ENCODE peak calls at places on chromosomes 6 and 20, in seven cellular contexts. One of them, this sample, is unnamed.

GRCh38 chr6:11769816-11770545 is 8.6 kb downstream of the ADTRP start:
- DNase-seq in A549: no peak
- DNase-seq in K562: peak; percentile 45
- DNase-seq in endothelial cell of umbilical vein: no peak
- DNase-seq in HCT116: no peak
- DNase-seq in GM12878: no peak
- DNase-seq in HepG2: no peak
- DNase-seq in this sample: peak; percentile 38

GRCh38 chr20:44810391-44811149 is at the start of gene RIMS4:
- DNase-seq in A549: no peak
- DNase-seq in K562: no peak
- DNase-seq in endothelial cell of umbilical vein: no peak
- DNase-seq in HCT116: no peak
- DNase-seq in GM12878: no peak
- DNase-seq in HepG2: no peak
- DNase-seq in this sample: no peak

GRCh38 chr20:33291416-33291815 is 8.4 kb downstream of the BPIFB1 start:
- DNase-seq in A549: no peak
- DNase-seq in K562: no peak
- DNase-seq in endothelial cell of umbilical vein: no peak
- DNase-seq in HCT116: no peak
- DNase-seq in GM12878: no peak
- DNase-seq in HepG2: no peak
- DNase-seq in this sample: no peak

GRCh38 chr6:11298651-11299420 is 66.4 kb upstream of the NEDD9 start:
- DNase-seq in A549: peak; percentile 16
- DNase-seq in K562: no peak
- DNase-seq in endothelial cell of umbilical vein: peak; percentile 39
- DNase-seq in HCT116: no peak
- DNase-seq in GM12878: no peak
- DNase-seq in HepG2: peak; percentile 98
- DNase-seq in this sample: no peak

GRCh38 chr6:84967389-84967788 is 203.0 kb upstream of the TBX18 start:
- DNase-seq in A549: peak; percentile 65
- DNase-seq in K562: peak; percentile 65
- DNase-seq in endothelial cell of umbilical vein: peak; percentile 75
- DNase-seq in HCT116: peak; percentile 48
- DNase-seq in GM12878: no peak
- DNase-seq in HepG2: peak; percentile 52
- DNase-seq in this sample: peak; percentile 62

GRCh38 chr20:39518649-39519048 is 556.5 kb downstream of the DHX35 start:
- DNase-seq in A549: no peak
- DNase-seq in K562: no peak
- DNase-seq in endothelial cell of umbilical vein: no peak
- DNase-seq in HCT116: no peak
- DNase-seq in GM12878: no peak
- DNase-seq in HepG2: no peak
- DNase-seq in this sample: no peak

GRCh38 chr6:72286911-72287311 is 335.0 kb upstream of the KCNQ5 start:
- DNase-seq in A549: no peak
- DNase-seq in K562: no peak
- DNase-seq in endothelial cell of umbilical vein: peak; percentile 58
- DNase-seq in HCT116: no peak
- DNase-seq in GM12878: no peak
- DNase-seq in HepG2: no peak
- DNase-seq in this sample: no peak

GRCh38 chr6:1037430-1037829 is 274.5 kb upstream of the FOXQ1 start:
- DNase-seq in A549: no peak
- DNase-seq in K562: no peak
- DNase-seq in endothelial cell of umbilical vein: no peak
- DNase-seq in HCT116: no peak
- DNase-seq in GM12878: no peak
- DNase-seq in HepG2: no peak
- DNase-seq in this sample: no peak

GRCh38 chr6:121408321-121408720 is 27.1 kb upstream of the GJA1 start:
- DNase-seq in A549: no peak
- DNase-seq in K562: no peak
- DNase-seq in endothelial cell of umbilical vein: no peak
- DNase-seq in HCT116: no peak
- DNase-seq in GM12878: no peak
- DNase-seq in HepG2: no peak
- DNase-seq in this sample: no peak

GRCh38 chr20:11373391-11373790 is 544.3 kb upstream of the BTBD3 start:
- DNase-seq in A549: no peak
- DNase-seq in K562: no peak
- DNase-seq in endothelial cell of umbilical vein: no peak
- DNase-seq in HCT116: no peak
- DNase-seq in GM12878: no peak
- DNase-seq in HepG2: no peak
- DNase-seq in this sample: no peak

GRCh38 chr6:130537447-130537846 is 171.6 kb downstream of the TMEM200A start:
- DNase-seq in A549: no peak
- DNase-seq in K562: no peak
- DNase-seq in endothelial cell of umbilical vein: no peak
- DNase-seq in HCT116: no peak
- DNase-seq in GM12878: no peak
- DNase-seq in HepG2: no peak
- DNase-seq in this sample: no peak

GRCh38 chr6:10586302-10586701 is 65.2 kb downstream of the GCNT2 start:
- DNase-seq in A549: no peak
- DNase-seq in K562: no peak
- DNase-seq in endothelial cell of umbilical vein: no peak
- DNase-seq in HCT116: no peak
- DNase-seq in GM12878: no peak
- DNase-seq in HepG2: no peak
- DNase-seq in this sample: no peak

GRCh38 chr6:166989427-166990034 is 9.7 kb upstream of the CEP43 start:
- DNase-seq in A549: peak; percentile 23
- DNase-seq in K562: peak; percentile 45
- DNase-seq in endothelial cell of umbilical vein: peak; percentile 38
- DNase-seq in HCT116: no peak
- DNase-seq in GM12878: no peak
- DNase-seq in HepG2: peak; percentile 47
- DNase-seq in this sample: peak; percentile 54

GRCh38 chr20:33789109-33789857 is 21.9 kb upstream of the CHMP4B start:
- DNase-seq in A549: peak; percentile 96
- DNase-seq in K562: peak; percentile 37
- DNase-seq in endothelial cell of umbilical vein: peak; percentile 99
- DNase-seq in HCT116: peak; percentile 98
- DNase-seq in GM12878: no peak
- DNase-seq in HepG2: peak; percentile 83
- DNase-seq in this sample: no peak

GRCh38 chr6:162728177-162728571 is 400 bp downstream of the PACRG start:
- DNase-seq in A549: no peak
- DNase-seq in K562: no peak
- DNase-seq in endothelial cell of umbilical vein: no peak
- DNase-seq in HCT116: no peak
- DNase-seq in GM12878: no peak
- DNase-seq in HepG2: no peak
- DNase-seq in this sample: peak; percentile 4

GRCh38 chr6:118659513-118660217 is 8.3 kb upstream of the CEP85L start:
- DNase-seq in A549: no peak
- DNase-seq in K562: peak; percentile 53
- DNase-seq in endothelial cell of umbilical vein: no peak
- DNase-seq in HCT116: no peak
- DNase-seq in GM12878: no peak
- DNase-seq in HepG2: no peak
- DNase-seq in this sample: no peak

GRCh38 chr6:21423106-21423854 is 170.3 kb upstream of the SOX4 start:
- DNase-seq in A549: no peak
- DNase-seq in K562: no peak
- DNase-seq in endothelial cell of umbilical vein: no peak
- DNase-seq in HCT116: no peak
- DNase-seq in GM12878: no peak
- DNase-seq in HepG2: no peak
- DNase-seq in this sample: no peak

GRCh38 chr20:49207071-49207470 is 12.1 kb upstream of the DDX27 start:
- DNase-seq in A549: peak; percentile 54
- DNase-seq in K562: peak; percentile 33
- DNase-seq in endothelial cell of umbilical vein: no peak
- DNase-seq in HCT116: no peak
- DNase-seq in GM12878: no peak
- DNase-seq in HepG2: peak; percentile 76
- DNase-seq in this sample: peak; percentile 60

GRCh38 chr6:159505140-159505922 is 187.7 kb downstream of the SOD2 start:
- DNase-seq in A549: no peak
- DNase-seq in K562: no peak
- DNase-seq in endothelial cell of umbilical vein: no peak
- DNase-seq in HCT116: no peak
- DNase-seq in GM12878: no peak
- DNase-seq in HepG2: no peak
- DNase-seq in this sample: no peak

GRCh38 chr6:20447157-20447556 is 45.5 kb downstream of the E2F3 start:
- DNase-seq in A549: no peak
- DNase-seq in K562: no peak
- DNase-seq in endothelial cell of umbilical vein: no peak
- DNase-seq in HCT116: no peak
- DNase-seq in GM12878: no peak
- DNase-seq in HepG2: no peak
- DNase-seq in this sample: no peak

GRCh38 chr6:97129111-97129510 is 153.9 kb downstream of the MMS22L start:
- DNase-seq in A549: no peak
- DNase-seq in K562: no peak
- DNase-seq in endothelial cell of umbilical vein: peak; percentile 42
- DNase-seq in HCT116: no peak
- DNase-seq in GM12878: no peak
- DNase-seq in HepG2: no peak
- DNase-seq in this sample: no peak

GRCh38 chr20:58604410-58604881 is 46.6 kb upstream of the STX16 start:
- DNase-seq in A549: no peak
- DNase-seq in K562: no peak
- DNase-seq in endothelial cell of umbilical vein: no peak
- DNase-seq in HCT116: no peak
- DNase-seq in GM12878: no peak
- DNase-seq in HepG2: no peak
- DNase-seq in this sample: no peak

GRCh38 chr6:163564536-163564935 is 150.0 kb downstream of the QKI start:
- DNase-seq in A549: no peak
- DNase-seq in K562: no peak
- DNase-seq in endothelial cell of umbilical vein: no peak
- DNase-seq in HCT116: no peak
- DNase-seq in GM12878: no peak
- DNase-seq in HepG2: no peak
- DNase-seq in this sample: no peak

DNA sequence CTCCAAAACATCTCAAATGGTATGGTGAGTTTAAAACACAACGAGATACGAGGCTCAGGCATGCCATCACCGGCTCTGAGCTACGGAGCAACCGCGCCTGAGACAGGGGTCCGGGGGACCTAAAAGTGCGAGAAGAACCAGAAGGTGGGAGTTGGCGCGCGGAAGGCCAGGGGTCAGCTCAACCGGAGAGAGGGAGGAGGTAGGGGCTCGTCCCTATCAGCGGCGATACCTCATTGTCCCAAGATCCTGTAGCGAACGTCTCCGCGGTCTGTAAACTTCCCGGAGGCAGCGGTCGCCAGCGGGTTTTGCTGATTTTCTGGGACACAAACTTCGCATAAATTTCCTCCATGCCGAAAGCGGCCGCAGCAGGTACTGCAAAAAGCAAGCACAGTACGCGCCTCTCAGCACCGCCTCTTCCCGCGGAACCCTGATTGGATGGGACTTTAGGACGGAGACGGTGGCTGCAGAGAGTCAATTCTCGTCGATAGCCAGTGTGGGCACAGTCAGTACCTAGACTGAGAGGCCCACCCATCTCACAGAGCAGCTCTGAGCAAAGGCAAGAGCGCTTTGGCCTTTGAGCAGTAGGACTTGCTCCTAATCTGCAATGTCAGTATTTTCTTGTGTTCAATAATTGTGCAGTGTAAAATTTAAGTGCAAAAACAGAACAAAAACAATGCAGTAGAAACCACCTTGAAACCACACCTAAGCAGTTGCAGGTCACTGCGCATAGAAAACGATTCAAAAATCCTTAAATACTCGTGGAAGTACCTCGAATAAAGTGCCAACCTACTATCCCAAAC is at the start of gene NUP43:
- DNase-seq in A549: peak; percentile 94
- DNase-seq in K562: peak; percentile 99
- DNase-seq in endothelial cell of umbilical vein: peak; percentile 92
- DNase-seq in HCT116: peak; percentile 93
- DNase-seq in GM12878: peak; percentile 82
- DNase-seq in HepG2: peak; percentile 95
- DNase-seq in this sample: peak; percentile 98
- TF ChIP-seq POLR2A in A549: peak; percentile 21
- TF ChIP-seq POLR2A in K562: peak; percentile 88
- TF ChIP-seq POLR2A in endothelial cell of umbilical vein: peak; percentile 82
- TF ChIP-seq POLR2A in HCT116: peak; percentile 32
- TF ChIP-seq POLR2A in GM12878: peak; percentile 67
- TF ChIP-seq POLR2A in HepG2: peak; percentile 84
- TF ChIP-seq POLR2A in this sample: peak; percentile 72

GRCh38 chr6:49410564-49410963 is 52.5 kb downstream of the MMUT start:
- DNase-seq in A549: no peak
- DNase-seq in K562: no peak
- DNase-seq in endothelial cell of umbilical vein: no peak
- DNase-seq in HCT116: no peak
- DNase-seq in GM12878: no peak
- DNase-seq in HepG2: no peak
- DNase-seq in this sample: no peak
- TF ChIP-seq MAX in A549: no peak
- TF ChIP-seq MAX in K562: no peak
- TF ChIP-seq MAX in endothelial cell of umbilical vein: no peak
- TF ChIP-seq MAX in HCT116: no peak
- TF ChIP-seq MAX in GM12878: no peak
- TF ChIP-seq MAX in HepG2: no peak
- TF ChIP-seq MAX in this sample: no peak

GRCh38 chr6:8481727-8482126 is 46.4 kb upstream of the SLC35B3 start:
- DNase-seq in A549: peak; percentile 0
- DNase-seq in K562: peak; percentile 3
- DNase-seq in endothelial cell of umbilical vein: no peak
- DNase-seq in HCT116: no peak
- DNase-seq in GM12878: no peak
- DNase-seq in HepG2: no peak
- DNase-seq in this sample: peak; percentile 52
- TF ChIP-seq CTCF in A549: no peak
- TF ChIP-seq CTCF in K562: no peak
- TF ChIP-seq CTCF in endothelial cell of umbilical vein: no peak
- TF ChIP-seq CTCF in HCT116: no peak
- TF ChIP-seq CTCF in GM12878: no peak
- TF ChIP-seq CTCF in HepG2: no peak
- TF ChIP-seq CTCF in this sample: peak; percentile 71

GRCh38 chr6:36884610-36885009 is 1.1 kb upstream of the C6orf89 start:
- DNase-seq in A549: no peak
- DNase-seq in K562: no peak
- DNase-seq in endothelial cell of umbilical vein: no peak
- DNase-seq in HCT116: no peak
- DNase-seq in GM12878: no peak
- DNase-seq in HepG2: no peak
- DNase-seq in this sample: no peak

GRCh38 chr6:36888654-36889481 is 3.1 kb downstream of the C6orf89 start:
- DNase-seq in A549: no peak
- DNase-seq in K562: peak; percentile 86
- DNase-seq in endothelial cell of umbilical vein: no peak
- DNase-seq in HCT116: no peak
- DNase-seq in GM12878: no peak
- DNase-seq in HepG2: no peak
- DNase-seq in this sample: no peak

GRCh38 chr6:36886948-36887347 is 1.2 kb downstream of the C6orf89 start:
- DNase-seq in A549: no peak
- DNase-seq in K562: peak; percentile 51
- DNase-seq in endothelial cell of umbilical vein: no peak
- DNase-seq in HCT116: no peak
- DNase-seq in GM12878: no peak
- DNase-seq in HepG2: no peak
- DNase-seq in this sample: no peak

GRCh38 chr6:36888115-36888643 is 2.4 kb downstream of the C6orf89 start:
- DNase-seq in A549: no peak
- DNase-seq in K562: peak; percentile 55
- DNase-seq in endothelial cell of umbilical vein: no peak
- DNase-seq in HCT116: no peak
- DNase-seq in GM12878: no peak
- DNase-seq in HepG2: no peak
- DNase-seq in this sample: no peak

GRCh38 chr6:36885461-36886401 is at the start of gene C6orf89:
- DNase-seq in A549: peak; percentile 96
- DNase-seq in K562: peak; percentile 100
- DNase-seq in endothelial cell of umbilical vein: peak; percentile 96
- DNase-seq in HCT116: peak; percentile 94
- DNase-seq in GM12878: peak; percentile 92
- DNase-seq in HepG2: peak; percentile 99
- DNase-seq in this sample: peak; percentile 99
- TF ChIP-seq POLR2A in A549: peak; percentile 63
- TF ChIP-seq POLR2A in K562: peak; percentile 91
- TF ChIP-seq POLR2A in endothelial cell of umbilical vein: peak; percentile 89
- TF ChIP-seq POLR2A in HCT116: no peak
- TF ChIP-seq POLR2A in GM12878: peak; percentile 88
- TF ChIP-seq POLR2A in HepG2: peak; percentile 42
- TF ChIP-seq POLR2A in this sample: peak; percentile 49

This sample was measured in NB4.